ENCODE peak calls at places on chromosomes 16 and 17, in five cellular contexts. O is uterus, A is sigmoid colon, S is H1, T is heart left ventricle. W is an unnamed sample.
A peak's percentile ranks its signal among the peaks of the same experiment; 100 is the strongest.

GRCh38 chr17:78738698-78739097 is 43.4 kb downstream of the CYTH1 start:
- DNase-seq in O (no peak), A (no peak), S (no peak), T (no peak), W (no peak)

GRCh38 chr17:78993981-78994671 is 14.4 kb upstream of the LGALS3BP start:
- DNase-seq in O (peak; percentile 9), A (peak; percentile 53), S (no peak), T (no peak), W (no peak)

GRCh38 chr16:12976936-12977335 is 75.5 kb downstream of the SHISA9 start:
- DNase-seq in O (no peak), A (no peak), S (no peak), T (no peak), W (no peak)

GRCh38 chr17:72587156-72587555 is 466.3 kb downstream of the SOX9 start:
- DNase-seq in O (no peak), A (no peak), S (no peak), T (no peak), W (no peak)

GRCh38 chr17:78129385-78130079 is 977 bp upstream of the TMC6 start:
- DNase-seq in O (no peak), A (no peak), S (no peak), T (no peak), W (no peak)

GRCh38 chr16:368388-369158 is 1.8 kb downstream of the MRPL28 start:
- DNase-seq in O (no peak), A (peak; percentile 60), S (no peak), T (no peak), W (no peak)

GRCh38 chr17:40278414-40278813 is 9.3 kb upstream of the CDC6 start:
- DNase-seq in O (no peak), A (no peak), S (no peak), T (no peak), W (no peak)

GRCh38 chr16:86498155-86498651 is 12.1 kb upstream of the FOXF1 start:
- DNase-seq in O (no peak), A (peak; percentile 90), S (no peak), T (no peak), W (no peak)

GRCh38 chr16:76854234-76854633 is 336.8 kb upstream of the MON1B start:
- DNase-seq in O (no peak), A (no peak), S (no peak), T (no peak), W (no peak)

GRCh38 chr17:45846223-45846622 is 1.5 kb downstream of the SPPL2C start:
- DNase-seq in O (no peak), A (no peak), S (no peak), T (no peak), W (no peak)

GRCh38 chr16:70577256-70577698 is 53.7 kb downstream of the SF3B3 start:
- DNase-seq in O (no peak), A (peak; percentile 65), S (no peak), T (no peak), W (no peak)

GRCh38 chr16:56632160-56632847 is at the start of gene MT1M:
- DNase-seq in O (peak; percentile 58), A (peak; percentile 83), S (no peak), T (peak; percentile 44), W (peak; percentile 72)

GRCh38 chr16:46728804-46729203 is 19.3 kb downstream of the MYLK3 start:
- DNase-seq in O (no peak), A (no peak), S (no peak), T (no peak), W (no peak)
- H3K27ac ChIP-seq in O (no peak overlapping the region), A (no peak overlapping the region), S (no peak overlapping the region), T (peak overlapping the region; percentile 63), W (no peak overlapping the region)

GRCh38 chr16:8377864-8378263 is 212.4 kb downstream of the TMEM114 start:
- DNase-seq in O (no peak), A (no peak), S (no peak), T (no peak), W (no peak)
- H3K4me1 ChIP-seq in O (no peaks in the 10 kb centered on the region), A (no peaks in the 10 kb centered on the region), S (no peaks in the 10 kb centered on the region), T (no peaks in the 10 kb centered on the region), W (no peaks in the 10 kb centered on the region)

GRCh38 chr17:16217002-16217635 is at the start of gene PIGL:
- DNase-seq in O (peak; percentile 88), A (peak; percentile 96), S (peak; percentile 75), T (peak; percentile 89), W (peak; percentile 89)
- TF ChIP-seq POLR2A in O (peak; percentile 32), A (peak; percentile 25), S (peak; percentile 98), T (peak; percentile 45), W (no peak)

GRCh38 chr17:83196973-83197880 is 117.8 kb downstream of the METRNL start:
- DNase-seq in O (no peak), A (peak; percentile 63), S (no peak), T (no peak), W (peak; percentile 1)
- H3K27ac ChIP-seq in O (no peak overlapping the region), A (no peak overlapping the region), S (no peak overlapping the region), T (no peak overlapping the region), W (peak overlapping the region; percentile 13)

GRCh38 chr17:68231536-68231935 is 16.3 kb upstream of the AMZ2 start:
- DNase-seq in O (no peak), A (no peak), S (no peak), T (no peak), W (no peak)
- H3K4me1 ChIP-seq in O (no peaks in the 10 kb centered on the region), A (no peaks in the 10 kb centered on the region), S (no peaks in the 10 kb centered on the region), T (peaks cover 12% of the 10 kb centered on the region), W (peaks cover 13% of the 10 kb centered on the region)

DNA sequence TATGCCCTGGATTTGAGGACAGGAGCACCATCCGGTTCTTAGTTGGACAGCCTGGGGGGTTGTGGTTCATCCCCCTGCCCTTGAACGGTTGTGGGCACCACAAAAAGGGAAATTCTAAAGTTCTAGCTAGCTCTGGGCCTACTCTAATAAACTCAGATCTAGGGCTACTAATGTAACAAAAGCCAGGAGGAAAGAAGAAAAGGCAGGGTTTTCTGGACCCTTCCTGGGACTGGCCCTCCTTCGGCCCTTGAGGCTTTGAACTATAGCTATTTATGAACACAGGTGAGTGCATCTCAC is 15.1 kb downstream of the ETV4 start:
- DNase-seq in O (no peak), A (no peak), S (no peak), T (no peak), W (no peak)
- TF ChIP-seq POLR2A in O (no peak), A (no peak), S (no peak), T (no peak), W (no peak)

GRCh38 chr16:54921229-54921824 is 9.3 kb upstream of the IRX5 start:
- DNase-seq in O (no peak), A (no peak), S (no peak), T (no peak), W (no peak)

GRCh38 chr16:54927125-54928015 is 3.3 kb upstream of the IRX5 start:
- DNase-seq in O (no peak), A (no peak), S (no peak), T (no peak), W (no peak)

GRCh38 chr16:54923988-54924387 is 6.7 kb upstream of the IRX5 start:
- DNase-seq in O (no peak), A (no peak), S (no peak), T (no peak), W (no peak)

GRCh38 chr16:54926166-54926838 is 4.4 kb upstream of the IRX5 start:
- DNase-seq in O (no peak), A (no peak), S (no peak), T (no peak), W (no peak)

GRCh38 chr16:54923055-54923473 is 7.6 kb upstream of the IRX5 start:
- DNase-seq in O (no peak), A (no peak), S (no peak), T (no peak), W (no peak)
- H3K27ac ChIP-seq in O (no peak overlapping the region), A (no peak overlapping the region), S (no peak overlapping the region), T (peak overlapping the region; percentile 95), W (no peak overlapping the region)

DNA sequence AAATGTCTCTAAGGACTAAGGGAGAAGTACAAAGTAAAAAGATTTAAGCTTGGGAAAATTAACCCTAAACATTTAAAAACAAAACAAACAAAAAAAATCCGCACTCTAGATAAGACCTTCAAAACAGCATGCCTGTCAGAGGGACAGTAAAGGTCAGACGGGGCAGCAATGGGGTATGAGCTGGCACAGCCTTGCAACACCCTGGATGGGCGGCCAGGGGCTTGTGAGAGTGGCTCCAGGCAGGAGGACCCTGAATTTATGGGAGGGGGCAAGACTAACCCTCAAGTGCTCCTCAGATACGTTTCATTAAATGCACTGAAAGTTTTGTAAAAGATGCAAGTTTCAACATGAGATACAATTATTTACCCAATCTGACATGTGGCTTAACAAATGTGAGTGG is 128.6 kb downstream of the ANKRD11 start:
- DNase-seq in O (no peak), A (no peak), S (no peak), T (no peak), W (no peak)
- H3K4me1 ChIP-seq in O (no peaks in the 10 kb centered on the region), A (peaks cover 82% of the 10 kb centered on the region), S (peaks cover 17% of the 10 kb centered on the region), T (peaks cover 95% of the 10 kb centered on the region), W (peaks cover 63% of the 10 kb centered on the region)

DNA sequence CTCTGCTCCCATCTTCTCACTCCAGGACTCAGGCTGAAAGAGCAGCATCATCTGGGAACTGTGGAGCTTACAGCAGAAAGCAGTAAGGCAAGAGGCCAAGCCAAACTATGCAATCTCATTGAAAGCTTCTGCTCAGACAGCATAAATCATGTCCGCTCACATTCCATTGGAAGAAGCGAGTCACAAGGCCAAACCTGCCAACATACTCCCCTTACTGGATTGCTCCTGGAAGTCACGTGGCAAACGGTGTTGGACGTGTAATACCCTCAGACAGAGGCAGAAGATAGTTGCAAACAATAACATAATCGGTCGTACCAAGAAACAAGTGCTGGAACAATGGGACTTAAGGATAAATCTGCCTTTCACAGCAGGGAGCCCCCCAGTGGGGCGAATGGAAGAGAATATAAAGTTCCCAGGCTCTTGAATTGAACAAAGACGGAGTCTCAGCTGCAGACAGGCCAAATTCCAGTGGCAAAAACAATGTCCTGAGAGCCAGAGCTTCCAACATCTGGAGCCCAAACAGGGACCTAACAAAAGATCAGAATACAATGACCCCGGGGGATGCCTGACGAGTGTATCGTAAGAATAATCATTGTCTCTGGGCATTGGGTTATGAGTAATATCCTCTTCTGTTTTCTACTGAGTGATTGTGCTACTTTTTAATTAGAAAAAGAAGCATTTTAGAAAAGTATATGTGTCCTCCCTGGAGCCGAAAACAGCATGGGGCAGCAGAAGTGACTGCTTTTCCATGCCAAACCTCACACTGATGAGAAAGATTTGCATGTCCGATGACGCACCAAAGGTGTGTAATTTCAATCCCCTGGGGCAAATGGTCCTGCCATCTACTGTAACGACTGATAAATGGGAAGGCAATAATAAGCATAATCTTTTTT is 68.4 kb downstream of the CMC2 start:
- DNase-seq in O (peak; percentile 77), A (peak; percentile 88), S (no peak), T (peak; percentile 31), W (peak; percentile 9)
- TF ChIP-seq POLR2A in O (peak; percentile 11), A (no peak), S (no peak), T (no peak), W (no peak)